ENCODE peak calls at places on chromosome 2, in four cellular contexts. M is psoas muscle; Q is mesothelial cell of epicardium; Y is activated CD8-positive, alpha-beta T cell treated with anti-CD3 and anti-CD28 coated beads for 36 hours. A is an unnamed sample.

GRCh38 chr2:4891394-4891793 is 800.8 kb upstream of the SOX11 start:
- DNase-seq in M (no peak), Y (no peak), Q (no peak), A (no peak)

GRCh38 chr2:66070717-66071602 is 364.0 kb upstream of the MEIS1 start:
- DNase-seq in Q (no peak), Y (no peak), M (no peak), A (no peak)

GRCh38 chr2:175734679-175735078 is 267.4 kb downstream of the LNPK start:
- DNase-seq in M (no peak), Q (no peak), Y (no peak), A (no peak)

GRCh38 chr2:46311651-46312223 is 14.5 kb downstream of the EPAS1 start:
- DNase-seq in Y (no peak), Q (no peak), M (no peak), A (no peak)

GRCh38 chr2:177906041-177906718 is 166.4 kb downstream of the PDE11A start:
- DNase-seq in Q (peak; percentile 27), Y (peak; percentile 79), M (peak; percentile 43), A (peak; percentile 36)

GRCh38 chr2:226796012-226796839 is 3.4 kb downstream of the IRS1 start:
- DNase-seq in Y (peak; percentile 2), M (peak; percentile 17), Q (no peak), A (peak; percentile 27)

GRCh38 chr2:134736167-134736885 is 17.5 kb upstream of the TMEM163 start:
- DNase-seq in M (no peak), Y (no peak), Q (no peak), A (no peak)

GRCh38 chr2:79219383-79219988 is 59.9 kb upstream of the REG3A start:
- DNase-seq in Q (no peak), Y (peak; percentile 28), M (no peak), A (no peak)

GRCh38 chr2:174062934-174063333 is 97.8 kb upstream of the SP3 start:
- DNase-seq in M (no peak), Q (no peak), Y (no peak), A (no peak)

GRCh38 chr2:239871481-239872435 is 153.4 kb downstream of the NDUFA10 start:
- DNase-seq in Q (no peak), M (no peak), Y (no peak), A (no peak)

GRCh38 chr2:25524507-25524906 is 148.9 kb downstream of the DTNB start:
- DNase-seq in Q (no peak), M (no peak), Y (no peak), A (no peak)

GRCh38 chr2:141348481-141348880 is 782.3 kb downstream of the LRP1B start:
- DNase-seq in Y (no peak), M (no peak), Q (no peak), A (no peak)

GRCh38 chr2:46117379-46117778 is 179.8 kb upstream of the EPAS1 start:
- DNase-seq in Y (no peak), Q (no peak), M (no peak), A (no peak)

GRCh38 chr2:227472265-227473018 is 486 bp downstream of the AGFG1 start:
- DNase-seq in M (peak; percentile 53), Y (peak; percentile 62), Q (no peak), A (peak; percentile 32)

GRCh38 chr2:191869781-191870180 is 22.9 kb upstream of the CAVIN2 start:
- DNase-seq in Y (no peak), M (no peak), Q (no peak), A (no peak)

GRCh38 chr2:129711816-129712420 is 267.5 kb upstream of the RAB6C start:
- DNase-seq in Q (no peak), Y (no peak), M (no peak), A (no peak)

DNA sequence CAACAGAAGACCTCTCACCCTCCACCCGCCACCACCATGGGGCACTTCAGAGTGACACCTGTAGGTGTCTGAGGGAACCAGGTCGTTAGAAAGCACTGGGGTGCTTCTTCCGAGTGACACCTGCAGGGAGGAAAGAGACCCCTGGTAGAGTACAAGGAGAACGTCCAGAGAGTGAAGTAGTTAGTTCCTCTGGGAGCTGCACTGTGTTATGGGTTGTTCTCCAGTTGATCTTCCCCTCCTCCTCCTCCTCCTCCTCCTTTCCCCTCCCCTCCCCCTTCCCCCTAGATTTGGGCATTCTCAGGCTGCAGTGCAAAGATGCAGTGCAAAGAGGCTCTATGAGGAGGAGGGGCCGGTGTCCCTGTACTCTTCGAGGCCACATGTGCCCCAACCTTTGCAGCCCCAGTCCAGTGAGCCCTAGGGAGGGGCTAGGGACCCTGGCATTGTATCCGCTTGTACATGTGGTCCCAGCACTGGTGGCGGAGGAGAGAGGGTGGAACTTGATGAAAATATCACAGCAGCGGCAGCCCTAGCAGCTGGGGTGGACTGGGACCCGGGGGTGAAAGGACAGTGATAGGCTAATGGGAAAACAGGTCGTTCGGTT is 850 bp downstream of the DNAJB2 start:
- DNase-seq in Q (no peak), Y (no peak), M (no peak), A (no peak)
- TF ChIP-seq CTCF in Q (no peak), Y (peak; percentile 42), M (no peak), A (no peak)

DNA sequence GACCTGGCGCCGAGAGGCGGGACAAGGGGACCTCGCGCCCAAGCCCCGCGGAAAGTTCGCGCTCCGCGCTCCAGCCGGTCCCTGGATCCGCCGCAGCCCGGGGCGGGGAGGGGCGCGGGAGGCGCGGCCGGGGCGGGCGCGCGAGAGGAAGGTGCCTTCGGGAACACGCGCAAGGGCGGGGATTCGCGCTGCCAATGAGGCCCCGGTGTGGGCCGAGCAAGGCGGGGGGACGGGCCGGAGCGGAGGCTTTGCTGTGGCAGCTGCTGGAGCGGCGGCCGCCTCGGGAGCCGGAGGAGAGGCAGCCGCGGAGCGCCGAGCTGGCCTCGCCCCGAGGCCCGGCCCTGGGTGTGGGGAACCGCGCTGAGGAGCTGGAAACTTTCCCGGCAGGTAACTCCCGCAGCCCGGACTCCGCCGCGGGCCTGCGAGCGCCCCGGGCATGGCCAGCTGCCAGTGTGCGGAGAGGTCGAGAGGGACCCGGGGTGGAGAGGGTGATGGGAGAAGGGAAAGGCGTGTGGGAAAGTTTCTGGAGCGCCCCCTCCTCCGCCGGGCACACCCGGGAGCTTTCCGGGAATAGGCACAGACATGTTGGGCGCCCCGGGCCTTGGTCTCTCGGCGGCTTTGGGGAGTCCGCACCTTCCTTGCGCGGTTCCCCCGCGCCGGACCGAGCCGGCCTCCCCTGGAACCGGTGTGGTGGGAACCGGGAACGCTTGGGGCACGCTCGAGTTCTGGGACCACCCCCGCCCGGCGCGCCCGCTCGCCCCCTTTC is at the start of gene TANC1:
- DNase-seq in Q (peak; percentile 90), Y (peak; percentile 80), M (peak; percentile 91), A (peak; percentile 94)
- TF ChIP-seq CTCF in Q (no peak), Y (no peak), M (no peak), A (peak; percentile 5)

DNA sequence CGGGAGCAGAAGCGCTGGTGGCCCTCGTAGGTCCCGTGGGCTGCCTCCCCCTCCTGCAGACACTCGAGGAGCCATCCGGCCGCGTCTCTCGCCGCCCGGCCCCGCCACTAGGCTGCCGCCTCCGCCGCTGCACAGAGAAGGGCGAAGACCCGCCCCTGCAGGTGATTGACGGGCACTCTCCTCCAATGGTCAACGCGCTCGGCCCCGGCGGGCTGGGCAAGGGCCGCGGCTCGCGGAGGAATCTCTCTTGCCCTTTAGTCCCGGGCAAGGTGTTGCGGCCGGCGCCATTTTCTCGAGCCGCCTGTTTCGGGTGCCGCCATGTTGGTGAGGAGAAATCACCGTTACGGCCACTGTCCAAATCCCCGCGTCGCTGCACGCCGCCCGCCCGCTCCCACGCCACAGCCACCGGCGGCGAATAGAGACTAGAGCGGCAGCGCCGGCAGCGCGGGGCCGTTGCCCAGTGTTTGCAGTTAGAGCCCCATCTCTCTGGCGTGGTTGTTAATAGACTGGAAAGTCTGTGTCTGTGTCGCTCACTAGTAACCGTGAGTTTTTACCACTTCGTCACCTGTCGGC is at the start of gene ZC3H6:
- DNase-seq in M (peak; percentile 99), Q (peak; percentile 98), Y (peak; percentile 99), A (peak; percentile 100)
- TF ChIP-seq CTCF in M (peak; percentile 18), Q (no peak), Y (no peak), A (no peak)

DNA sequence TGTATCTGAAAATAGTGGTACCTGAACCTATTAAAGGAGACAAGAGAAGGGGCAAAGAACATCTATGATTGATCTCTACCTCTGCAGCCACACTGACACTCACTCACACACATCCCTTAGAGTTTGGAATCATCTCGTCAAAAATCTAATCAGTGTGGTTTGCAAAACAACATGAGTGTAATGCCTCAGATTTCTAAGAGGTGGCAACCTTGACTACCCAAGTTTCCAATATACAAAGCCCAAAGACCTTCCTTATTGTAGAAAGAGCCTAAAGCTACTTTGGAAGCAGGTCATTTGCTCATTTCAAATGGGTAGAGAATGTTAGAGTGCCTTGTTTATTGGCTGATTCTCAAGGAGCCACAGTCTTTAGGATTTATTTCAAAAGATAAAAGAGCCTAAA is 444.9 kb downstream of the ARHGAP15 start:
- DNase-seq in Q (no peak), Y (no peak), M (no peak), A (no peak)
- TF ChIP-seq CTCF in Q (no peak), Y (no peak), M (no peak), A (no peak)

DNA sequence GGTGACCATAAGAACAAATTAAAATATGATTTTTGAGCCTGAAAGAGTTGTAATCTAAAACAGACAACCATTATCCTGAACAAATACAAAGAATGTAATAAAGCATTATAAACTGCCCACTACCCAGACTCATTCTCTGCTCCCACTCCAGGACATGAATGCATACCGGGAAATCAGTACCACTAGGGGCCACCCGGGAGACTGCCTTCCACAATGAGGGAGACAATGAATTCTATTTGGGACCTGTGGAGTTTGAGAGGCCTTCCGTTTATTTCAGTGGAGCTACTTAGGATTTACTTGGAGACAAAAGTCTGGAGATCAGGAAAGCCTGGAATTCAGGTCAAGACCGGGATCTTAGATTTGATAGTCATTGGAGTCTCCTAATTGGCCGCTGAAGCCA is 50.0 kb downstream of the NAB1 start:
- DNase-seq in Q (no peak), M (no peak), Y (no peak), A (no peak)
- TF ChIP-seq CTCF in Q (no peak), M (no peak), Y (no peak), A (no peak)

GRCh38 chr2:86700705-86701104 is 19.4 kb upstream of the RMND5A start:
- DNase-seq in Q (no peak), Y (no peak), M (no peak), A (no peak)

GRCh38 chr2:86706220-86706619 is 13.9 kb upstream of the RMND5A start:
- DNase-seq in M (no peak), Q (no peak), Y (no peak), A (no peak)

GRCh38 chr2:86704482-86704971 is 15.6 kb upstream of the RMND5A start:
- DNase-seq in M (no peak), Q (no peak), Y (no peak), A (peak; percentile 23)

GRCh38 chr2:86706935-86707334 is 13.2 kb upstream of the RMND5A start:
- DNase-seq in Q (no peak), M (no peak), Y (no peak), A (no peak)

DNA sequence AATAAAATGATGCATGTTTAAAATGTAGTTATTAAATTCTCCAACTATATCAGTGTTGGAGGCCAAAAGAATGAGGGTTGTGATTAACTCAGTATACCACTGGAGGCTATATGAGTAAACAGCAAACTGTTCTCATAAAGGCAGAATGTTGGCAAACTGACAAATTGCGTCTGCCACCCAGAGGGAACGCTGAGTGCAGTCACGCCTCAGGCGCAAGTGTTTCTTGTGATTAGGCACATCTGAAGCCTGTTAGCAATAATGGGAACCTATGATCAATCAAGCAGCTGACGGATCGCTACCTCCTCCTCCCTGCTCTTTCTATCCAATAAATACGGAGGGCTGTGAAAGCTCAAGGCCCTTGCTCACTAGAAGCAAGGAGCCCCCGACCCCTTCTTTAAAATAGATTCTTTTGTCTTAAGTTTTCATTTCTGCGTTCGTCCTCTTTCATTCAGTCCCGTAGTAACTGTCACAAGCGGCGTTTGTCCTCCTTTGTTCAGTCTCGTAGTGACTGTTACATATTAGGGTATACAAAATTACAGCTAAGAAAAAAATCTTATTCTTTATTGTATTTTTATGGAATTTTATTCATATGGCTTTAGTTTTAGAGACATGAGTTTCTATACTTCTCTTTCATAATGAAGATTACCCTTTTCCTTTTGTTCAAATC is 16.3 kb upstream of the RMND5A start:
- DNase-seq in M (no peak), Y (no peak), Q (no peak), A (no peak)
- TF ChIP-seq CTCF in M (peak; percentile 16), Y (no peak), Q (no peak), A (no peak)

GRCh38 chr2:133146893-133147292 is 421.4 kb downstream of the NCKAP5 start:
- DNase-seq in M (no peak), Q (no peak), Y (no peak), A (no peak)
- TF ChIP-seq CTCF in M (no peak), Q (no peak), Y (no peak), A (no peak)

A was measured in ovary.